ENCODE peak calls at places on chromosomes 16 and 17, in six cellular contexts. W is tibial artery; B is stimulated activated CD4-positive, alpha-beta T cell treated with anti-CD3 and anti-CD28 coated beads, Interleukin-1b, Interleukin-23, amount 100 ng/mL, for 1 hour; V is right cardiac atrium; M is stomach; P is GDM1. R is an unnamed sample.

GRCh38 chr16:86072328-86073102 is 173.6 kb downstream of the IRF8 start:
- DNase-seq in W (peak), B (no peak), V (peak), M (peak), P (no peak), R (peak)

GRCh38 chr17:48149174-48150106 is 41.9 kb downstream of the SNX11 start:
- DNase-seq in W (no peak), B (no peak), V (no peak), M (no peak), P (no peak), R (no peak)

GRCh38 chr17:71455219-71455618 is 665.6 kb upstream of the SOX9 start:
- DNase-seq in W (no peak), B (no peak), V (no peak), M (no peak), P (no peak), R (no peak)

GRCh38 chr16:80601182-80601581 is 60.4 kb downstream of the DYNLRB2 start:
- DNase-seq in W (no peak), B (no peak), V (no peak), M (no peak), P (no peak), R (no peak)

GRCh38 chr16:16045879-16046278 is 96.5 kb downstream of the ABCC1 start:
- DNase-seq in W (no peak), B (no peak), V (no peak), M (no peak), P (peak), R (no peak)

GRCh38 chr16:66844342-66845079 is at the start of gene CA7:
- DNase-seq in W (no peak), B (no peak), V (no peak), M (no peak), P (no peak), R (no peak)

GRCh38 chr17:67746704-67747571 is 29.2 kb downstream of the NOL11 start:
- DNase-seq in W (no peak), B (no peak), V (no peak), M (no peak), P (no peak), R (no peak)

GRCh38 chr17:76419576-76420245 is 33.2 kb downstream of the UBE2O start:
- DNase-seq in W (no peak), B (no peak), V (no peak), M (no peak), P (no peak), R (no peak)

GRCh38 chr16:52837251-52837650 is 215.4 kb downstream of the CHD9NB start:
- DNase-seq in W (no peak), B (no peak), V (no peak), M (no peak), P (no peak), R (no peak)

GRCh38 chr17:37797206-37797605 is 52.3 kb upstream of the HNF1B start:
- DNase-seq in W (no peak), B (no peak), V (no peak), M (no peak), P (no peak), R (no peak)

GRCh38 chr16:69298261-69298660 is 12.9 kb upstream of the VPS4A start:
- DNase-seq in W (no peak), B (no peak), V (no peak), M (no peak), P (no peak), R (no peak)

GRCh38 chr16:89050868-89051311 is 42.8 kb upstream of the ACSF3 start:
- DNase-seq in W (no peak), B (no peak), V (peak), M (no peak), P (no peak), R (no peak)